ENCODE peak calls at places on chromosomes 1 and 21, in nine cellular contexts. S is GM12864; Z is stomach; K is CD8-positive, alpha-beta T cell; H is foreskin fibroblast; L is right cardiac atrium; X is OCI-LY7; O is heart right ventricle; J is lung. M is an unnamed sample.

GRCh38 chr1:25926731-25927496 is 20.7 kb upstream of the STMN1 start:
- DNase-seq in H (no peak), Z (no peak), S (no peak), O (no peak), L (peak), K (no peak), X (no peak), J (no peak), M (no peak)

GRCh38 chr21:38909109-38909508 is 103.4 kb downstream of the ETS2 start:
- DNase-seq in H (no peak), Z (no peak), K (no peak), L (no peak), X (no peak), S (no peak), O (no peak), J (no peak), M (no peak)

GRCh38 chr1:241716915-241717651 is 65.0 kb downstream of the WDR64 start:
- DNase-seq in H (peak), L (no peak), K (peak), S (no peak), J (no peak), Z (no peak), O (no peak), X (no peak), M (no peak)

GRCh38 chr21:16294128-16294527 is 564.3 kb downstream of the USP25 start:
- DNase-seq in S (no peak), H (no peak), L (no peak), Z (no peak), J (no peak), X (no peak), O (no peak), K (no peak), M (no peak)

GRCh38 chr1:9406111-9406510 is 113.4 kb downstream of the SPSB1 start:
- DNase-seq in O (no peak), Z (no peak), H (no peak), S (no peak), K (no peak), J (no peak), X (peak), L (no peak), M (no peak)

GRCh38 chr1:188237573-188238353 is 1409.0 kb downstream of the PLA2G4A start:
- DNase-seq in O (no peak), X (no peak), K (no peak), H (peak), Z (no peak), S (no peak), J (no peak), L (no peak), M (peak)

GRCh38 chr1:186875874-186876273 is 47.1 kb downstream of the PLA2G4A start:
- DNase-seq in Z (no peak), K (no peak), O (no peak), L (no peak), S (no peak), X (no peak), H (no peak), J (no peak), M (no peak)

GRCh38 chr1:53687426-53687825 is 51.5 kb downstream of the GLIS1 start:
- DNase-seq in O (no peak), S (no peak), H (no peak), X (no peak), L (no peak), Z (no peak), K (no peak), J (no peak), M (no peak)

GRCh38 chr1:91282695-91283420 is 121.8 kb downstream of the HFM1 start:
- DNase-seq in X (peak), J (peak), Z (peak), H (peak), K (peak), O (no peak), L (no peak), S (peak), M (peak)

DNA sequence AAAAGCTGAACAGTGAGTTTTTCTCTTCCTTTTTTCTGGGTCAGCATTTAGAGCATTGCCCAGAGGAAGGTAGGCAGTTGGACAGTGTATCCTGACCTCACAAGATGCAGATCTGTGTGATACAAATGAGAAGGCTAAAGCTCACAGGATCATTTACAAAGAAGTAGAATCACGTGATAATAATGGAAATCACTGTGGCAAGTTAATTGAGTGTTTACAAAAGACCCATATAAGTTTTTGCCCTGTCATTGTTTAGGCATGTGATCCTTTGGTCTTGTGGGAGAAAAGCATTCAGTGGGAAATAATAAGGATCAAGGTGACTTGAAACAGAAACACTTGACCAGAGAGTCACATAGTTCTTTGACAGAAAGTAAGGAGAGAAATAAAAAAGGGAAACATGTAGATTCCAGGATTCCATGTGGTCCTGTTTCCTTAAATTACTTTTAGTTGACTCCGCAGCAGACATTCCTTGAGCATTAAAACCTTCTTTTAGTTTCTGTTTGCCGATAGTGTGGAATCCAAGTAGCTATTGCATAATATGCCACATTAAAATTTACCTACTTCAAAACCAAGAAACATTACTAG is 66.4 kb downstream of the CNST start:
- DNase-seq in O (no peak), Z (no peak), X (no peak), L (no peak), H (peak), J (no peak), K (no peak), S (no peak), M (peak)
- H3K4me3 ChIP-seq in O (no peak), Z (no peak), X (no peak), L (no peak), H (peak), J (no peak), K (no peak), S (no peak), M (peak)

DNA sequence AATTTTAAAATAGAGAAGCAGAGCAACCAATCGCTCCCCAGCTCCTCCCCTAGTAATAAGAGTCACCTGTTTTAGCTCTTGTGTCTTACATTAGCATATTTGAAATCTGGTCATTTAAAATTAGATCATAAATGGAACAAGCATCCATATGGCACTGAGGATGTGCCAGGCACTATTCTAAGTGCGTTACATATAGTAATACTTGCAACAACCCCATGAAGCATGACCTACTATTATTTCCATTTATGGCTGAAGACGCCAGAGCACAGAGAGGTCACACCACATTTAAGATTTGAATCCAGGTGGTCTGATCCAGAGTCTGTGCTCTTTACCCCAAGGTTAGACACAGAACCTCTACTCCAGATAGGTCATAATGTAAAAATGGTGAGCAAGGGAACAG is 82.1 kb upstream of the HIVEP3 start:
- DNase-seq in Z (no peak), X (no peak), J (no peak), O (no peak), L (no peak), K (no peak), H (no peak), S (no peak), M (no peak)
- H3K4me3 ChIP-seq in Z (no peak), X (no peak), J (no peak), O (no peak), L (no peak), K (no peak), H (no peak), S (no peak), M (no peak)

DNA sequence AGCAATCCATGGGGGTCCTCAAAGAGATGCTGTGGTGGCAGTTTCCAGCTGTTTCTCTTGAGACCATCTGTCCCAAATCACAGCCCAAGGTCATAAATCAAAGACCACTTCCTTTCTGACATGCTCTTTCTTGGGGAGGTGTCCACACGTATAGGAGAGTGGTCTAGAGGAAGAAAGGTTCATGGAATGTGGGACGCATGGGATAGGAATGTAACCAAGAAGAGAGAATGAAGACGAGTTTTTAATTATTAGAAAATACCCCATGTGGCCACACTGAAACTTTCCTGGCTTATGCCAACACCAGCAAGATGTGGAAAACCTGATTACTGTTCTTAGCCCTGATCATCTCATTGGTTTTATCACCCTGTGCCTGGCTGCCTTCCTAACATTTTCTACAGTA is 124.2 kb upstream of the IFFO2 start:
- DNase-seq in K (no peak), L (no peak), H (no peak), J (no peak), S (no peak), Z (no peak), O (no peak), X (no peak), M (no peak)
- H3K4me3 ChIP-seq in K (no peak), L (peak), H (no peak), J (no peak), S (no peak), Z (no peak), O (peak), X (no peak), M (no peak)

DNA sequence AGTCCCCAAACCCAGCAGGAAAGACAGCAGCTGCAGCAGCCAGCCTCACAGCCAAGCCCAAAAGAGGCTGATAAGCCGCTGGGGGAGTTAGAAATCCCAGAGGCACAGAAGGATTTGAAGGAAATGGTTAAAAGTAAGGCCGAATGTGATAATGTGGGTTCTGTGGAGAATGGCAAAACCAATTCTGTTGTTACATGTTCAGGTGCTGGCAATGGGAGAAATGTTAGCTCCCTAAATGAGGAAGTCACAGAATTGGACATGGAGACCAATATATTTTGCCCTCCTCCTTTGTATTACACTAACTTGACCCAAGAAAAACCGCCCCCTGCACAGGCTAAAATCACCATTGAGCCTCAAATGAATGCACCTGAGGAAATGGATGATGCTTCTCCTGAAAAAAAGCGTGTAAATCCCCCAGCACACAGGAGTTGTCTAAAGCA is 875 bp downstream of the MAP10 start:
- DNase-seq in J (no peak), X (no peak), L (no peak), O (no peak), Z (no peak), K (no peak), H (no peak), S (no peak), M (no peak)
- H3K4me3 ChIP-seq in J (peak), X (peak), L (peak), O (peak), Z (peak), K (peak), H (peak), S (peak), M (peak)